ENCODE peak calls at places on chromosomes 5 and 9, in eight cellular contexts. G is heart left ventricle; R is fibroblast of lung; B is NT2/D1; F is CD4-positive, CD25-positive, alpha-beta regulatory T cell; E is H1; I is stomach; Y is astrocyte. J is an unnamed sample. For H3K27me3, the result is how much of the 10 kb centered on the place peaks cover.

GRCh38 chr5:135425641-135426040 is 21.5 kb downstream of the DCANP1 start:
- DNase-seq in E (no peak), Y (no peak), R (no peak), I (no peak), G (no peak), B (no peak), F (no peak), J (no peak)

GRCh38 chr5:148791696-148792095 is 34.7 kb upstream of the ADRB2 start:
- DNase-seq in G (no peak), E (no peak), R (no peak), B (no peak), F (no peak), Y (no peak), I (no peak), J (no peak)

GRCh38 chr5:172344855-172345254 is 61.3 kb upstream of the UBTD2 start:
- DNase-seq in E (no peak), R (no peak), G (no peak), Y (no peak), I (no peak), F (no peak), B (no peak), J (no peak)

GRCh38 chr9:32782476-32783167 is 718 bp upstream of the TMEM215 start:
- DNase-seq in Y (no peak), G (no peak), E (peak), R (no peak), B (no peak), F (no peak), I (no peak), J (no peak)

GRCh38 chr5:134106991-134107701 is 7.3 kb upstream of the TCF7 start:
- DNase-seq in G (no peak), Y (no peak), F (no peak), R (no peak), I (no peak), B (no peak), E (no peak), J (no peak)

GRCh38 chr5:173663810-173664526 is 47.5 kb upstream of the BOD1 start:
- DNase-seq in F (no peak), G (peak), I (no peak), B (no peak), E (no peak), R (peak), Y (no peak), J (no peak)

GRCh38 chr5:97071993-97072392 is 70.4 kb downstream of the LIX1 start:
- DNase-seq in G (no peak), F (no peak), E (no peak), I (no peak), Y (no peak), B (no peak), R (no peak), J (no peak)

GRCh38 chr5:74070766-74071165 is 444.8 kb downstream of the ARHGEF28 start:
- DNase-seq in Y (no peak), I (no peak), G (no peak), B (no peak), R (peak), E (no peak), F (no peak), J (no peak)

GRCh38 chr5:171676286-171676944 is 109.2 kb upstream of the SMIM23 start:
- DNase-seq in R (no peak), Y (no peak), E (peak), B (no peak), I (no peak), F (no peak), G (no peak), J (no peak)

GRCh38 chr9:35116898-35117551 is 1.4 kb upstream of the ATOSB start:
- DNase-seq in B (peak), F (peak), E (peak), G (peak), R (peak), Y (peak), I (peak), J (peak)

GRCh38 chr9:71254592-71255277 is 133.3 kb upstream of the TRPM3 start:
- DNase-seq in G (no peak), R (no peak), F (no peak), B (no peak), Y (no peak), E (no peak), I (no peak), J (no peak)

GRCh38 chr5:62461561-62461960 is 49.0 kb downstream of the IPO11 start:
- DNase-seq in F (no peak), E (no peak), G (no peak), R (no peak), I (no peak), B (no peak), Y (no peak), J (no peak)

GRCh38 chr9:121288874-121289553 is 21.1 kb downstream of the GSN start:
- DNase-seq in E (peak), R (peak), F (no peak), G (peak), B (peak), Y (peak), I (peak), J (peak)

GRCh38 chr9:34454571-34455065 is 3.8 kb downstream of the FAM219A start:
- DNase-seq in G (peak), E (no peak), F (no peak), I (no peak), Y (peak), B (no peak), R (peak), J (no peak)

GRCh38 chr5:62650197-62650596 is 71.6 kb downstream of the LRRC70 start:
- DNase-seq in R (peak), Y (peak), F (no peak), B (no peak), G (no peak), E (no peak), I (no peak), J (no peak)

GRCh38 chr5:51829226-51829625 is 446.0 kb downstream of the ISL1 start:
- DNase-seq in R (peak), G (no peak), I (no peak), F (no peak), E (no peak), Y (peak), B (no peak), J (no peak)

GRCh38 chr5:141747152-141747640 is 65.2 kb upstream of the ARAP3 start:
- DNase-seq in I (peak), Y (peak), G (peak), F (no peak), B (peak), R (peak), E (peak), J (peak)

GRCh38 chr5:165135551-165135950 is 1630.1 kb downstream of the MAT2B start:
- DNase-seq in F (no peak), Y (no peak), I (no peak), E (no peak), G (no peak), B (no peak), R (no peak), J (no peak)

GRCh38 chr9:134533850-134534585 is 107.6 kb upstream of the COL5A1 start:
- DNase-seq in B (no peak), G (no peak), I (no peak), Y (peak), R (peak), E (no peak), F (no peak), J (no peak)

GRCh38 chr9:137000177-137000930 is 4.0 kb upstream of the CLIC3 start:
- DNase-seq in F (no peak), R (peak), B (no peak), G (no peak), E (no peak), I (no peak), Y (peak), J (no peak)

GRCh38 chr5:137631453-137631852 is 104.4 kb downstream of the KLHL3 start:
- DNase-seq in Y (no peak), I (no peak), R (no peak), G (no peak), B (no peak), E (no peak), F (no peak), J (no peak)

GRCh38 chr5:171907731-171908343 is 98.6 kb downstream of the FBXW11 start:
- DNase-seq in I (peak), E (no peak), B (peak), G (peak), Y (peak), F (peak), R (peak), J (peak)

GRCh38 chr5:180120221-180121101 is 48.9 kb upstream of the RNF130 start:
- DNase-seq in G (no peak), F (no peak), I (no peak), Y (no peak), E (no peak), B (no peak), R (no peak), J (peak)

DNA sequence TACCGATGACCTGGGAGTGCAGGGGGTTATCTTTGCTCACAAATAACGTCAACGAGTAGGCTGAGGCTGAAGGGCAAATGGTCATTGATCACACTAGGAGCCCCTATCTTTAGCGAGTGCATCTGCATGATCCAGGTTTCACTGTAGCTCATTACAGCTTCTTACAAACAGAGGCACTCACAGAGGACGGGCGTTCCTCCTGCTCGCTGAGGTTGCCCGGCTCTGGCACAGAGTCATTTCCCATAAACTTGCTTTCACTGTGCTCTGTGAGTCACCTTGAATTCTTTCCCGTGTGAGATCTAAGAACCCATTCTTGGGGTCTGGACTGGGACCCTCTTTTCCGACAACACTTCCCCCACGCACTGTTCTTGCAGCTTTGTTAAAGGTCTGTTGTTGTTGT is 1.9 kb upstream of the PAEP start:
- DNase-seq in G (no peak), B (no peak), I (no peak), R (no peak), F (no peak), Y (no peak), E (no peak), J (no peak)
- H3K27me3 ChIP-seq in G (under half), B (under half), I (under half), R (under half), F (under half), Y (under half), E (under half), J (under half)

GRCh38 chr9:76818271-76818670 is 54.0 kb downstream of the PCA3 start:
- DNase-seq in E (no peak), R (peak), B (peak), G (peak), Y (peak), I (peak), F (no peak), J (peak)
- H3K4me3 ChIP-seq in E (no peak), R (no peak), B (no peak), G (no peak), Y (no peak), I (no peak), F (no peak), J (no peak)

GRCh38 chr5:7367780-7368179 is 28.2 kb upstream of the ADCY2 start:
- DNase-seq in E (no peak), F (no peak), Y (no peak), I (no peak), G (no peak), B (no peak), R (no peak), J (no peak)
- H3K27me3 ChIP-seq in E (under half), F (under half), Y (under half), I (under half), G (under half), B (under half), R (under half), J (under half)

GRCh38 chr9:88784960-88785359 is 206.3 kb upstream of the S1PR3 start:
- DNase-seq in I (no peak), Y (no peak), R (no peak), G (no peak), F (no peak), E (no peak), B (no peak), J (no peak)

GRCh38 chr9:88786291-88787054 is 204.8 kb upstream of the S1PR3 start:
- DNase-seq in I (no peak), F (no peak), E (peak), R (peak), Y (peak), G (no peak), B (no peak), J (no peak)

GRCh38 chr9:88783613-88784230 is 207.5 kb upstream of the S1PR3 start:
- DNase-seq in I (no peak), Y (no peak), E (peak), G (no peak), R (no peak), B (no peak), F (no peak), J (no peak)

GRCh38 chr9:88781500-88782391 is 209.5 kb upstream of the S1PR3 start:
- DNase-seq in E (no peak), F (no peak), G (peak), R (peak), B (peak), I (no peak), Y (peak), J (peak)

DNA sequence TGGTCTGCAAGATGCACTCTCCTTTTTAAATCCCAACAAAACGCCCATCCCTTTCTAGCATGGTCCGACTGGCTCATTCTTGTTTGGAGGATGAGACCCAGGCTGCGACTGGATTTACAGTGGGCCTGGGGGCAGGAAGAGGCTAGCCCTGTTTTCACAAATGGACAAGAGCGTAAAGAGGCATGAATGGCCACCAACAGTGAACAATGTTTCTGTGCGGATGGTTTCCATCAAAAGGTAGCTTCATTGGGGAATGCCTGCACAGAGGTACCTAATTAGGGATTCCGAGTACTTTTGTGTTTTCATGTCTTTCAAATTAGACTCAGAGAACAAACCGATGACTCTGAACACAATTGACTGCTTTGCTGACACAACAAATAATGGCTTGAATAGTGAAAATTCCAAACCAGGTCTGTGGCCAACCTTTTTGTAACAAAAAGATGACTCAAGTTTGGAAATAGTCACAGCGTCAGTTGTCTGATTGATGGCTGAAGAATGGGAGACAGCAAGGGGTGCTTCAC is 208.3 kb upstream of the S1PR3 start:
- DNase-seq in G (no peak), R (peak), E (no peak), F (no peak), B (no peak), I (no peak), Y (peak), J (no peak)
- H3K4me3 ChIP-seq in G (no peak), R (no peak), E (no peak), F (no peak), B (no peak), I (no peak), Y (peak), J (no peak)

GRCh38 chr5:170071748-170072147 is 33.9 kb upstream of the FOXI1 start:
- DNase-seq in B (no peak), I (no peak), R (no peak), F (no peak), G (no peak), Y (no peak), E (no peak), J (no peak)
- H3K27me3 ChIP-seq in B (under half), I (under half), R (under half), F (under half), G (under half), Y (under half), E (under half), J (under half)

GRCh38 chr5:147306351-147306750 is 71.5 kb downstream of the STK32A start:
- DNase-seq in B (no peak), G (no peak), E (no peak), I (no peak), R (no peak), Y (no peak), F (no peak), J (no peak)

GRCh38 chr5:147303976-147304375 is 69.2 kb downstream of the STK32A start:
- DNase-seq in R (peak), Y (peak), G (no peak), E (no peak), I (no peak), F (no peak), B (no peak), J (no peak)

GRCh38 chr5:147303251-147303650 is 68.4 kb downstream of the STK32A start:
- DNase-seq in R (peak), F (no peak), Y (peak), I (no peak), B (no peak), G (no peak), E (no peak), J (no peak)

GRCh38 chr5:147307170-147307569 is 72.3 kb downstream of the STK32A start:
- DNase-seq in E (no peak), R (peak), G (no peak), B (no peak), I (no peak), F (no peak), Y (peak), J (no peak)

DNA sequence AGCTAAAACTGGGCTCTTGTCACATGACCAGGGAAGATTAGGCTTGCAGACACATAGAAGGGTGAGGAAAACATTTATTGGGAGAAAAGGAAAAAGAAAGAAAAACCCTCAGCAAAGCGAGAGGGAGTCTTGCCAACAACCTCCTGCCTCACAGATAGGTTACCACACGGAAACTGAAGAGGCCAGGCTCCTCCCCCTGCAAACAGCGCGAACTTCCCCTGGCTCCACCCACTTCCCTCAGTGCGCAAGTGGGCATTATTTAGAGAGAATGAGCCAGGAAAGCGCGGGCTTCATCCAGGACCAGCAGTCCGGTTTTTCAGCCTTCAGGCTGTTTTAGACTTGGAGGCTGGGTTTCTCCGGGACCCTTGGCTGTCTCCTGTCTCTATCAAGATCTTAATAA is 70.3 kb downstream of the STK32A start:
- DNase-seq in G (no peak), R (no peak), I (no peak), B (no peak), E (no peak), Y (no peak), F (no peak), J (no peak)
- H3K4me3 ChIP-seq in G (no peak), R (no peak), I (no peak), B (no peak), E (no peak), Y (no peak), F (no peak), J (no peak)

GRCh38 chr5:125377151-125377550 is 630.7 kb upstream of the ZNF608 start:
- DNase-seq in G (no peak), E (no peak), B (no peak), R (no peak), F (no peak), I (no peak), Y (no peak), J (no peak)
- H3K27me3 ChIP-seq in G (under half), E (under half), B (under half), R (under half), F (under half), I (under half), Y (under half), J (under half)

DNA sequence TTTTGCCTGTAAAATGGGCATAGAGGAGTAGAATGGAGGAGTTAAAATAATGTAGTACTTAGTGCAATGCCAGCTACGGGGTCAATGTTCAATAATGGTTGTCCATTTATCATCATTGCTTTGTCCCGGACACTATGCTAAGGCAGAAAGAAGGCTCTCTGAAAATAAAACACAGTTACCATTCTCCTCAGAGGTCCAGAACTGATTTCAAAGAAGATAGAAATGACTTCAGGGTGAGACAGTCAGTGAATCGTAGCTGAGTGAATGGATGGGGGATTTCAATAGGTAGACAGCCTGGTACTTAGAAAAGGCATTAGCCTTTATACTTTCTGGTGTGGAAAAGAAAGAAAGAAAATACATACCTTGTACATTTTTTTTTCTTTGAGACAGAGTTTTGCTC is 1.2 kb upstream of the AK3 start:
- DNase-seq in B (no peak), Y (no peak), G (no peak), E (no peak), R (no peak), F (no peak), I (no peak), J (no peak)
- H3K4me3 ChIP-seq in B (no peak), Y (no peak), G (peak), E (no peak), R (peak), F (peak), I (no peak), J (no peak)

GRCh38 chr5:35436441-35437057 is 181.1 kb upstream of the SPEF2 start:
- DNase-seq in G (no peak), I (no peak), F (no peak), B (peak), R (peak), E (no peak), Y (no peak), J (no peak)
- H3K27me3 ChIP-seq in G (under half), I (under half), F (under half), B (under half), R (under half), E (under half), Y (under half), J (under half)

DNA sequence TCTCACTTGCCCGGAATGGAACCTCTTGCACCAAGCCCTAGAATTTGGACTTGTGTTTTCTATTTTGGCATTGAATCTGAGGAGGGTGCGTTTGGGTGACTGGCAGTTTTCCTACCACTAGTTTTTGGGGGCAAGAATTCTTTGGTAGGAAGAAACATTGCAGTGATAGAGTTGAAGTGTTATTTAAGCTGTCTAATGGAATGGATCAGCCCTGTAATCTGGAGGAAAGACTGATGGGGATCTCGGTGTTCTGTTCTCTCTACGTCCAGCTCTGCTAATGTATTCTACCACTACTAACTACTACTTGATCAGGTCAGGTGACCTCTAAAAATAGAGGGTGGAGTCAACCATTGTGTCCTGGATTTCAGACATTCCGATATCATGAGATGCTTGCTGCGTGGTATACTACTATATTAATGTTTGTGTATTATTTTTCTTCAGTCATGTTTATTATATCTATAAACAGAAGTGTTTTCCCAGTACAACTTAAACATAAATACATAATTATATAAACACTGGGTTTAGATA is 2.7 kb downstream of the ARHGAP26 start:
- DNase-seq in Y (no peak), B (no peak), G (no peak), I (no peak), E (no peak), R (no peak), F (no peak), J (no peak)
- H3K4me3 ChIP-seq in Y (no peak), B (no peak), G (peak), I (no peak), E (no peak), R (no peak), F (peak), J (no peak)

J was measured in uterus.